ENCODE peak calls at places on chromosomes 3 and 15, in seven cellular contexts. One of them, this sample, is unnamed.

GRCh38 chr15:92645051-92645631 is 10.4 kb downstream of the FAM174B start:
- DNase-seq in heart left ventricle: no peak
- DNase-seq in uterus: no peak
- DNase-seq in K562: no peak
- DNase-seq in upper lobe of left lung: no peak
- DNase-seq in adrenal gland: no peak
- DNase-seq in IMR-90: no peak
- DNase-seq in this sample: peak; percentile 75

GRCh38 chr3:179615458-179616173 is 11.0 kb downstream of the NDUFB5 start:
- DNase-seq in heart left ventricle: no peak
- DNase-seq in uterus: no peak
- DNase-seq in K562: peak; percentile 27
- DNase-seq in upper lobe of left lung: no peak
- DNase-seq in adrenal gland: no peak
- DNase-seq in IMR-90: peak; percentile 10
- DNase-seq in this sample: no peak

GRCh38 chr3:172516318-172517214 is 6.7 kb downstream of the TNFSF10 start:
- DNase-seq in heart left ventricle: peak; percentile 48
- DNase-seq in uterus: peak; percentile 42
- DNase-seq in K562: no peak
- DNase-seq in upper lobe of left lung: no peak
- DNase-seq in adrenal gland: peak; percentile 69
- DNase-seq in IMR-90: peak; percentile 94
- DNase-seq in this sample: peak; percentile 85

GRCh38 chr3:93906245-93906644 is 67.5 kb downstream of the PROS1 start:
- DNase-seq in heart left ventricle: peak; percentile 56
- DNase-seq in uterus: no peak
- DNase-seq in K562: peak; percentile 2
- DNase-seq in upper lobe of left lung: peak; percentile 83
- DNase-seq in adrenal gland: no peak
- DNase-seq in IMR-90: no peak
- DNase-seq in this sample: no peak

GRCh38 chr15:101118615-101119014 is 133.2 kb downstream of the CHSY1 start:
- DNase-seq in heart left ventricle: no peak
- DNase-seq in uterus: no peak
- DNase-seq in K562: no peak
- DNase-seq in upper lobe of left lung: no peak
- DNase-seq in adrenal gland: no peak
- DNase-seq in IMR-90: no peak
- DNase-seq in this sample: no peak

GRCh38 chr3:195697582-195698324 is 23.0 kb upstream of the MUC20 start:
- DNase-seq in heart left ventricle: no peak
- DNase-seq in uterus: no peak
- DNase-seq in K562: peak; percentile 75
- DNase-seq in upper lobe of left lung: no peak
- DNase-seq in adrenal gland: peak; percentile 66
- DNase-seq in IMR-90: peak; percentile 88
- DNase-seq in this sample: no peak

GRCh38 chr3:133954961-133955360 is 59.3 kb upstream of the RAB6B start:
- DNase-seq in heart left ventricle: no peak
- DNase-seq in uterus: no peak
- DNase-seq in K562: no peak
- DNase-seq in upper lobe of left lung: no peak
- DNase-seq in adrenal gland: no peak
- DNase-seq in IMR-90: no peak
- DNase-seq in this sample: no peak

GRCh38 chr15:64571857-64572291 is 111.5 kb downstream of the ZNF609 start:
- DNase-seq in heart left ventricle: no peak
- DNase-seq in uterus: no peak
- DNase-seq in K562: no peak
- DNase-seq in upper lobe of left lung: no peak
- DNase-seq in adrenal gland: no peak
- DNase-seq in IMR-90: no peak
- DNase-seq in this sample: no peak

GRCh38 chr15:80730395-80730794 is 35.3 kb downstream of the ABHD17C start:
- DNase-seq in heart left ventricle: no peak
- DNase-seq in uterus: no peak
- DNase-seq in K562: no peak
- DNase-seq in upper lobe of left lung: no peak
- DNase-seq in adrenal gland: no peak
- DNase-seq in IMR-90: no peak
- DNase-seq in this sample: no peak

GRCh38 chr3:16402451-16402850 is 111.0 kb downstream of the RFTN1 start:
- DNase-seq in heart left ventricle: no peak
- DNase-seq in uterus: no peak
- DNase-seq in K562: no peak
- DNase-seq in upper lobe of left lung: no peak
- DNase-seq in adrenal gland: no peak
- DNase-seq in IMR-90: peak; percentile 76
- DNase-seq in this sample: no peak

GRCh38 chr15:100973351-100974034 is 54.3 kb downstream of the LRRK1 start:
- DNase-seq in heart left ventricle: no peak
- DNase-seq in uterus: no peak
- DNase-seq in K562: no peak
- DNase-seq in upper lobe of left lung: peak; percentile 84
- DNase-seq in adrenal gland: no peak
- DNase-seq in IMR-90: no peak
- DNase-seq in this sample: no peak

GRCh38 chr15:27861171-27861570 is 237.9 kb downstream of the OCA2 start:
- DNase-seq in heart left ventricle: no peak
- DNase-seq in uterus: no peak
- DNase-seq in K562: no peak
- DNase-seq in upper lobe of left lung: no peak
- DNase-seq in adrenal gland: no peak
- DNase-seq in IMR-90: no peak
- DNase-seq in this sample: no peak

GRCh38 chr15:67085237-67085817 is 19.9 kb downstream of the SMAD3 start:
- DNase-seq in heart left ventricle: no peak
- DNase-seq in uterus: no peak
- DNase-seq in K562: no peak
- DNase-seq in upper lobe of left lung: no peak
- DNase-seq in adrenal gland: no peak
- DNase-seq in IMR-90: no peak
- DNase-seq in this sample: no peak

GRCh38 chr15:57133127-57133968 is 214.9 kb downstream of the TCF12 start:
- DNase-seq in heart left ventricle: no peak
- DNase-seq in uterus: no peak
- DNase-seq in K562: no peak
- DNase-seq in upper lobe of left lung: no peak
- DNase-seq in adrenal gland: no peak
- DNase-seq in IMR-90: peak; percentile 34
- DNase-seq in this sample: no peak

GRCh38 chr3:10599444-10599843 is 94.1 kb upstream of the ATP2B2 start:
- DNase-seq in heart left ventricle: no peak
- DNase-seq in uterus: no peak
- DNase-seq in K562: no peak
- DNase-seq in upper lobe of left lung: no peak
- DNase-seq in adrenal gland: no peak
- DNase-seq in IMR-90: no peak
- DNase-seq in this sample: no peak

GRCh38 chr15:42973114-42973513 is 52.5 kb upstream of the TTBK2 start:
- DNase-seq in heart left ventricle: no peak
- DNase-seq in uterus: no peak
- DNase-seq in K562: no peak
- DNase-seq in upper lobe of left lung: no peak
- DNase-seq in adrenal gland: peak; percentile 51
- DNase-seq in IMR-90: no peak
- DNase-seq in this sample: no peak

GRCh38 chr3:36700537-36701248 is 63.7 kb downstream of the DCLK3 start:
- DNase-seq in heart left ventricle: peak; percentile 50
- DNase-seq in uterus: peak; percentile 29
- DNase-seq in K562: peak; percentile 54
- DNase-seq in upper lobe of left lung: no peak
- DNase-seq in adrenal gland: peak; percentile 67
- DNase-seq in IMR-90: peak; percentile 85
- DNase-seq in this sample: no peak

GRCh38 chr3:196399485-196399945 is 32.7 kb downstream of the UBXN7 start:
- DNase-seq in heart left ventricle: no peak
- DNase-seq in uterus: no peak
- DNase-seq in K562: no peak
- DNase-seq in upper lobe of left lung: no peak
- DNase-seq in adrenal gland: peak; percentile 35
- DNase-seq in IMR-90: peak; percentile 72
- DNase-seq in this sample: no peak

GRCh38 chr3:168165390-168166269 is 69.9 kb upstream of the GOLIM4 start:
- DNase-seq in heart left ventricle: peak; percentile 41
- DNase-seq in uterus: peak; percentile 68
- DNase-seq in K562: peak; percentile 46
- DNase-seq in upper lobe of left lung: no peak
- DNase-seq in adrenal gland: peak; percentile 79
- DNase-seq in IMR-90: peak; percentile 76
- DNase-seq in this sample: peak; percentile 85

GRCh38 chr3:43883729-43884396 is 193.1 kb downstream of the ABHD5 start:
- DNase-seq in heart left ventricle: peak; percentile 61
- DNase-seq in uterus: no peak
- DNase-seq in K562: no peak
- DNase-seq in upper lobe of left lung: no peak
- DNase-seq in adrenal gland: peak; percentile 34
- DNase-seq in IMR-90: no peak
- DNase-seq in this sample: no peak

GRCh38 chr3:43882976-43883680 is 192.4 kb downstream of the ABHD5 start:
- DNase-seq in heart left ventricle: peak; percentile 39
- DNase-seq in uterus: no peak
- DNase-seq in K562: no peak
- DNase-seq in upper lobe of left lung: no peak
- DNase-seq in adrenal gland: no peak
- DNase-seq in IMR-90: no peak
- DNase-seq in this sample: no peak

GRCh38 chr3:43876648-43877047 is 185.9 kb downstream of the ABHD5 start:
- DNase-seq in heart left ventricle: no peak
- DNase-seq in uterus: no peak
- DNase-seq in K562: no peak
- DNase-seq in upper lobe of left lung: no peak
- DNase-seq in adrenal gland: no peak
- DNase-seq in IMR-90: no peak
- DNase-seq in this sample: no peak

GRCh38 chr3:43874290-43874689 is 183.6 kb downstream of the ABHD5 start:
- DNase-seq in heart left ventricle: no peak
- DNase-seq in uterus: no peak
- DNase-seq in K562: no peak
- DNase-seq in upper lobe of left lung: no peak
- DNase-seq in adrenal gland: no peak
- DNase-seq in IMR-90: no peak
- DNase-seq in this sample: no peak

DNA sequence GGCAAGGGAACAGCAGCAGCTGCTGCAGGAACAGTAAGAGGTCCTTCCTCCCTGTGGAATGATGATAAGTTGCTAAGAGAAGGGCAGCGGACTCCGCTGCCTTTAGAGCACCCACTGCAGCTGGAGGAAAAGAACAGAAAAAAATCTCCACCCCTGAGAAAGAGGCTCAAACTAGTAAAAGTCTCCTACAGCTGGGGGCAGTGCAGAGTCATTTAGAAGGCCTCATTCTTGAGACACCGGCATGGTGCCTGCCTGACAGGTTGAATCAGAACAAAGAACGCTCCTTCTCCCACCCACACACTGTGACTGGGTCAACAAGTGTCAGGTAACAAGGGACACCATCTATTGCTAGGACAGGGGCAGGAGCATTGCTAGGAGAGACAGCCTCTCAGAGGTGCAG is 188.4 kb downstream of the ABHD5 start:
- DNase-seq in heart left ventricle: no peak
- DNase-seq in uterus: no peak
- DNase-seq in K562: no peak
- DNase-seq in upper lobe of left lung: no peak
- DNase-seq in adrenal gland: no peak
- DNase-seq in IMR-90: no peak
- DNase-seq in this sample: no peak
- TF ChIP-seq CTCF in heart left ventricle: no peak
- TF ChIP-seq CTCF in uterus: no peak
- TF ChIP-seq CTCF in K562: peak; percentile 39
- TF ChIP-seq CTCF in upper lobe of left lung: peak; percentile 22
- TF ChIP-seq CTCF in adrenal gland: no peak
- TF ChIP-seq CTCF in IMR-90: peak; percentile 19
- TF ChIP-seq CTCF in this sample: no peak

DNA sequence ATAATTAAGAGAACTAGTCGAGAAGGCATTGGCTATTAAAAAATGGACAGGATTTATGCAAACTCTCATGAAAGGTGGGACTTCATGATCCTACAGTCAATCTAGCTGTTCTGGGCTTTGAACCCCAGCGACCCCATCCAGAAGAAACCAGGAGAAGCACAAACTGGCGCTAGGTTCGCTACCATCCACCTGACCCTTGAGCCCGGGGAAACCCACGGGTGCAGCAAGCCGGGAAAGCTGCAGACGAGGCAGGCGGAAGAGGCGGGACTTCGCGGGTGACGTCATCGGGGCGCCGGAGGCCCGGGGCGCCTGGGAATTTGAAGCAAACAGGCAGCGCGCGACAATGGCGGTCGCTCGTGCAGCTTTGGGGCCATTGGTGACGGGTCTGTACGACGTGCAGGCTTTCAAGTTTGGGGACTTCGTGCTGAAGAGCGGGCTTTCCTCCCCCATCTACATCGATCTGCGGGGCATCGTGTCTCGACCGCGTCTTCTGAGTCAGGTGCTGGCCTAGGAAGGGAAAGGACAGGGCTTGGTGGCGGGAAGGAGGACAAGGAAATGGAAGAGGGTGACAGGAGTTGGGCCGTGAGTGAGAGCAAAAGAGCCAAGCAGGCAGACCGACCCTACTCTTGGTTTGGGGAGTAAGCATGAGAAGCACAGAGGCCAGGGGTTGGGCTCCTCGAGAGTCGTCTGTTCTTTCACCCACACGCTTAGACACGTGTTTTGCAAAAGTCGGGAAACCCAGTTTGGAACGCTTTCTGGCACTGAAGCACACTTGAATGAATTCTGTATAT is at the start of gene UMPS:
- DNase-seq in heart left ventricle: peak; percentile 95
- DNase-seq in uterus: peak; percentile 85
- DNase-seq in K562: peak; percentile 86
- DNase-seq in upper lobe of left lung: peak; percentile 99
- DNase-seq in adrenal gland: peak; percentile 91
- DNase-seq in IMR-90: peak; percentile 73
- DNase-seq in this sample: peak; percentile 81
- TF ChIP-seq POLR2A in heart left ventricle: peak; percentile 65
- TF ChIP-seq POLR2A in uterus: peak; percentile 23
- TF ChIP-seq POLR2A in K562: peak; percentile 92
- TF ChIP-seq POLR2A in upper lobe of left lung: peak; percentile 12
- TF ChIP-seq POLR2A in adrenal gland: peak; percentile 83
- TF ChIP-seq POLR2A in IMR-90: peak; percentile 64
- TF ChIP-seq POLR2A in this sample: no peak

DNA sequence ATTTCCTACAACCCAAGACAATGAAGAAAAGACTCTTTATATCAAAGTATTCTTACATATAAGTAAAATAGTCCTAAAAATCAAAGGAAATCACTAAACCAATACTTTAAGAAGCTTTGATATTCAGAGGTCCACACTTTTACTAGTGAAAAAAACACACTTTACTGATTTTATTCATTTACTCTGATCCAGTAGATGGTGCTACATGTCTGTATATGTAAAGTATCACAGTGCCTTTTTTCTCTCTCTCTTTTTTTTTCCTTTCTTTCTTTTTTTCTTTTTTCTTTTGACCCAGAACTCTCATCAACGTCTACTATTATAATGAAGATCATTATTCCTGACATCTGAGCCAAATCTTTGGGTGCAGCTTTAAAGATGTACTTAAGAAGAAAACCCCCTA is 10.8 kb upstream of the CCDC39 start:
- DNase-seq in heart left ventricle: no peak
- DNase-seq in uterus: no peak
- DNase-seq in K562: no peak
- DNase-seq in upper lobe of left lung: no peak
- DNase-seq in adrenal gland: no peak
- DNase-seq in IMR-90: no peak
- DNase-seq in this sample: no peak
- TF ChIP-seq CTCF in heart left ventricle: no peak
- TF ChIP-seq CTCF in uterus: no peak
- TF ChIP-seq CTCF in K562: no peak
- TF ChIP-seq CTCF in upper lobe of left lung: no peak
- TF ChIP-seq CTCF in adrenal gland: no peak
- TF ChIP-seq CTCF in IMR-90: no peak
- TF ChIP-seq CTCF in this sample: no peak

GRCh38 chr15:96331141-96331941 is 841 bp downstream of the NR2F2 start:
- DNase-seq in heart left ventricle: peak; percentile 49
- DNase-seq in uterus: no peak
- DNase-seq in K562: peak; percentile 52
- DNase-seq in upper lobe of left lung: peak; percentile 90
- DNase-seq in adrenal gland: no peak
- DNase-seq in IMR-90: no peak
- DNase-seq in this sample: peak; percentile 16
- TF ChIP-seq POLR2A in heart left ventricle: no peak
- TF ChIP-seq POLR2A in uterus: no peak
- TF ChIP-seq POLR2A in K562: peak; percentile 46
- TF ChIP-seq POLR2A in upper lobe of left lung: no peak
- TF ChIP-seq POLR2A in adrenal gland: peak; percentile 57
- TF ChIP-seq POLR2A in IMR-90: no peak
- TF ChIP-seq POLR2A in this sample: no peak

This sample was measured in lower leg skin.